ENCODE peak calls at places on chromosome 12, in seven cellular contexts. Z is Peyer's patch, I is transverse colon, W is pancreas, R is cardiac muscle cell, J is PC-3, A is A673. Y is an unnamed sample. For H3K4me1, the result is how much of the 10 kb centered on the place peaks cover.

GRCh38 chr12:9649532-9649940 is 20.0 kb upstream of the CLEC2D start:
- DNase-seq in I (no peak), Z (peak), J (no peak), A (no peak), R (no peak), W (no peak), Y (no peak)

GRCh38 chr12:113103756-113104450 is 31.7 kb downstream of the RASAL1 start:
- DNase-seq in A (no peak), I (peak), W (no peak), J (peak), Z (peak), R (no peak), Y (no peak)

GRCh38 chr12:50283924-50284236 is 560 bp upstream of the LIMA1 start:
- DNase-seq in A (no peak), R (peak), W (no peak), Z (no peak), I (no peak), J (no peak), Y (no peak)

GRCh38 chr12:24821691-24822090 is 127.2 kb downstream of the BCAT1 start:
- DNase-seq in W (no peak), J (no peak), Z (no peak), A (no peak), R (peak), I (no peak), Y (no peak)

GRCh38 chr12:10082057-10082874 is 16.5 kb downstream of the CLEC1A start:
- DNase-seq in Z (no peak), A (no peak), J (no peak), R (no peak), I (no peak), W (no peak), Y (no peak)

GRCh38 chr12:117041798-117042170 is 57.4 kb downstream of the TESC start:
- DNase-seq in J (no peak), Z (no peak), A (no peak), I (no peak), R (no peak), W (no peak), Y (no peak)

GRCh38 chr12:80778005-80778541 is 61.4 kb downstream of the MYF5 start:
- DNase-seq in A (peak), R (peak), J (peak), I (peak), W (peak), Z (peak), Y (peak)

GRCh38 chr12:132152921-132153321 is 8.7 kb downstream of the NOC4L start:
- DNase-seq in R (no peak), J (no peak), I (peak), Z (no peak), A (no peak), W (no peak), Y (no peak)

GRCh38 chr12:106994579-106995220 is 7.8 kb upstream of the MTERF2 start:
- DNase-seq in A (no peak), I (no peak), W (no peak), Z (no peak), J (no peak), R (peak), Y (no peak)

GRCh38 chr12:28024231-28024995 is 51.9 kb upstream of the PTHLH start:
- DNase-seq in R (peak), I (no peak), A (no peak), Z (no peak), W (no peak), J (peak), Y (no peak)

GRCh38 chr12:25957898-25958253 is 606 bp upstream of the RASSF8 start:
- DNase-seq in I (no peak), A (peak), J (peak), R (peak), Z (no peak), W (no peak), Y (peak)

GRCh38 chr12:87820524-87821194 is 208.5 kb downstream of the C12orf50 start:
- DNase-seq in J (peak), A (no peak), W (no peak), I (no peak), R (peak), Z (no peak), Y (no peak)

GRCh38 chr12:51460519-51460918 is 35.9 kb downstream of the SLC4A8 start:
- DNase-seq in W (no peak), I (no peak), J (peak), A (no peak), Z (no peak), R (no peak), Y (no peak)

GRCh38 chr12:50127546-50127945 is 15.5 kb downstream of the COX14 start:
- DNase-seq in W (no peak), A (no peak), R (no peak), J (no peak), I (no peak), Z (no peak), Y (no peak)

GRCh38 chr12:80186727-80187217 is 87.4 kb downstream of the OTOGL start:
- DNase-seq in A (peak), W (peak), I (peak), R (peak), J (peak), Z (no peak), Y (peak)

GRCh38 chr12:65637774-65638173 is 186.5 kb upstream of the HMGA2 start:
- DNase-seq in A (peak), R (no peak), Z (no peak), W (no peak), I (no peak), J (peak), Y (no peak)

GRCh38 chr12:106445981-106446380 is 88.4 kb downstream of the POLR3B start:
- DNase-seq in W (no peak), Z (no peak), J (no peak), R (no peak), I (no peak), A (no peak), Y (no peak)

GRCh38 chr12:51127050-51127729 is 43.8 kb upstream of the CSRNP2 start:
- DNase-seq in A (no peak), J (no peak), I (no peak), W (no peak), R (peak), Z (no peak), Y (no peak)

GRCh38 chr12:93146278-93146939 is 217.3 kb upstream of the EEA1 start:
- DNase-seq in W (no peak), I (no peak), A (no peak), R (peak), J (peak), Z (no peak), Y (no peak)

GRCh38 chr12:76455582-76456345 is 103.8 kb downstream of the OSBPL8 start:
- DNase-seq in I (no peak), Z (no peak), W (no peak), A (peak), R (peak), J (peak), Y (no peak)

GRCh38 chr12:119780786-119781434 is 96.2 kb downstream of the CIT start:
- DNase-seq in Z (no peak), I (peak), R (peak), W (peak), J (peak), A (peak), Y (no peak)

GRCh38 chr12:131847456-131847855 is 19.3 kb downstream of the MMP17 start:
- DNase-seq in J (no peak), A (no peak), I (no peak), R (no peak), W (no peak), Z (no peak), Y (no peak)

GRCh38 chr12:107328442-107329133 is 235.2 kb upstream of the CRY1 start:
- DNase-seq in I (no peak), Z (no peak), A (peak), J (peak), W (no peak), R (peak), Y (no peak)

GRCh38 chr12:111426341-111427185 is 20.8 kb downstream of the SH2B3 start:
- DNase-seq in W (no peak), I (peak), Z (no peak), J (peak), R (no peak), A (no peak), Y (no peak)

GRCh38 chr12:1203735-1204019 is 212.7 kb downstream of the ERC1 start:
- DNase-seq in Z (no peak), W (no peak), A (no peak), R (no peak), I (no peak), J (no peak), Y (no peak)

GRCh38 chr12:87952223-87952622 is 77.0 kb downstream of the C12orf50 start:
- DNase-seq in J (no peak), Z (no peak), A (no peak), R (no peak), I (no peak), W (no peak), Y (no peak)

GRCh38 chr12:19095869-19096480 is 33.6 kb upstream of the PLEKHA5 start:
- DNase-seq in R (peak), I (no peak), J (peak), W (no peak), Z (no peak), A (no peak), Y (no peak)

GRCh38 chr12:52132754-52133161 is 53.3 kb downstream of the SMIM41 start:
- DNase-seq in Z (no peak), A (no peak), W (peak), I (no peak), R (no peak), J (no peak), Y (no peak)

GRCh38 chr12:46219892-46220655 is 48.8 kb downstream of the SLC38A1 start:
- DNase-seq in Z (peak), A (peak), R (peak), W (no peak), I (peak), J (peak), Y (no peak)

GRCh38 chr12:47905313-47905730 is 528 bp upstream of the VDR start:
- DNase-seq in I (peak), A (no peak), Z (peak), R (no peak), W (peak), J (peak), Y (no peak)
- TF ChIP-seq CTCF in I (peak), A (peak), Z (peak), R (peak), W (no peak), J (peak), Y (no peak)

DNA sequence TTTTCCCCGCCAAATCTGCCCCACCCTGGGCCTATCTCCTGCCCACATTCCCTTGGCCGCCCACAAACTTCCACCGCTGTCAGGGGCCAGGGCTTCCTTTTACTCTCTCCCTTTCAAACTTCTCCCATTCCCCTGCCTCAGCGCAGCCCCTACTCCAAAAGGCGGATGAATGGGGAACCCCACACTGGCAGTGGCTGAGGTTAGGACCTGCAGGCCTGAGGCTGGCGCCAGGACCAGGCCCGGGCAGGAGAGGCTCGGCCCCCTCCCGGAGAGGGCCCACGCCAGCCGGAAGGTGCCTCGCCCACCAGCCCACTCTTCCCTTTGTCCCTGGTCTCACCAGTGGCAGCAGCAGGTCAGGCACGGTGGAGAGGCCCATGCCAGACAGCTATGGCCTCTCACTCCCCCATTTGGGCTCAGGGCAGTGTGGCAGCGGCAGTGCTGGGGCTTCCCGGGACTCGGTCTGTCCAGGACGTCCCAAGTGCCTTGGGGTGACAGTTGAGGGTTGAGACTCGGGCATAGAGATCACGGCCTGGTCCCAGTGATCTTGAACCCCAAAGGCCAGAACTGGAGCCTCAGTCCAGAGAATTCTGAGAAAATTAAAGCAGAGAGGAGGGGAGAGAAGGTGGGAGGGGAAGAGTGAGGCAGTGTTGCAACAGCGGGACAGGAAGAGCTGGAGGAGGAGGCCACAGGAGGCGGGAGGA is at the start of gene TNFRSF1A:
- DNase-seq in J (peak), A (peak), W (peak), Z (peak), I (peak), R (peak), Y (peak)
- H3K4me1 ChIP-seq in J (half or more), A (under half), W (half or more), Z (under half), I (half or more), R (under half), Y (under half)

DNA sequence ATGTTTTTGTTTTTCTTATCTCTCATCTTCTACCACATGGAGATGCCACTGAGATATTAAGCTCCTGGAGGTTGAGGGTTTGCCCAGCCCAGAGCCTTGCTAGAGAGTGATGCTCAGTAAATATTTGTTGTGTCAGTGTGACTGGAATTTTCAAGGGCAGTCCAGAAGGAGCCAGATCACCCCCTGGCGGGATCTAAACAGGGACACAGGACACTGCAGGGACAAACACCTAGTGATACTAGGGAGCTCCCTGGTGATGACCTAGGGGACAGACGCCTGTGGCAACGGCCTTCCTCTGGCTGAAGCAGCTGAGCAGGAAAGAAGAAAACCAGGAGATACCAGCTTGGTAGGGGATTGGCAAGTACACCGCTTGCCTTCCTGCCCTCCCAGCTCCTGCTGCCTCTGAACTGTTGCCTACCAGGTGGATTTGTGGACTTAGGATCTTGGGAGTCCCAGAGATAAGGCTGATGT is 714.4 kb upstream of the TBX3 start:
- DNase-seq in R (no peak), Z (no peak), W (no peak), I (peak), J (peak), A (no peak), Y (no peak)
- TF ChIP-seq CTCF in R (no peak), Z (peak), W (no peak), I (peak), J (peak), A (no peak), Y (no peak)

GRCh38 chr12:66663605-66664004 is 15.3 kb downstream of the GRIP1 start:
- DNase-seq in J (no peak), W (no peak), I (no peak), A (no peak), Z (no peak), R (no peak), Y (no peak)

GRCh38 chr12:66664076-66664475 is 14.8 kb downstream of the GRIP1 start:
- DNase-seq in Z (no peak), I (no peak), R (no peak), W (no peak), J (peak), A (no peak), Y (no peak)

GRCh38 chr12:66661357-66661756 is 17.5 kb downstream of the GRIP1 start:
- DNase-seq in R (no peak), I (no peak), A (no peak), Z (no peak), W (no peak), J (no peak), Y (no peak)

GRCh38 chr12:66662179-66662578 is 16.7 kb downstream of the GRIP1 start:
- DNase-seq in A (no peak), R (no peak), I (no peak), W (no peak), J (peak), Z (no peak), Y (no peak)

GRCh38 chr12:66662729-66663128 is 16.1 kb downstream of the GRIP1 start:
- DNase-seq in I (no peak), R (peak), Z (no peak), W (no peak), J (peak), A (no peak), Y (no peak)
- H3K4me1 ChIP-seq in I (under half), R (under half), Z (under half), W (under half), J (half or more), A (under half), Y (under half)

GRCh38 chr12:45214739-45215418 is 1.0 kb upstream of the ANO6 start:
- DNase-seq in J (no peak), I (no peak), A (peak), R (peak), W (peak), Z (no peak), Y (no peak)

GRCh38 chr12:45216297-45216982 is 545 bp downstream of the ANO6 start:
- DNase-seq in I (peak), Z (peak), R (peak), J (peak), A (peak), W (peak), Y (peak)

GRCh38 chr12:45214071-45214470 is 1.8 kb upstream of the ANO6 start:
- DNase-seq in J (no peak), W (no peak), Z (no peak), I (no peak), A (no peak), R (no peak), Y (no peak)

GRCh38 chr12:45216983-45217485 is 1.1 kb downstream of the ANO6 start:
- DNase-seq in R (no peak), Z (no peak), J (peak), I (no peak), W (no peak), A (no peak), Y (no peak)

DNA sequence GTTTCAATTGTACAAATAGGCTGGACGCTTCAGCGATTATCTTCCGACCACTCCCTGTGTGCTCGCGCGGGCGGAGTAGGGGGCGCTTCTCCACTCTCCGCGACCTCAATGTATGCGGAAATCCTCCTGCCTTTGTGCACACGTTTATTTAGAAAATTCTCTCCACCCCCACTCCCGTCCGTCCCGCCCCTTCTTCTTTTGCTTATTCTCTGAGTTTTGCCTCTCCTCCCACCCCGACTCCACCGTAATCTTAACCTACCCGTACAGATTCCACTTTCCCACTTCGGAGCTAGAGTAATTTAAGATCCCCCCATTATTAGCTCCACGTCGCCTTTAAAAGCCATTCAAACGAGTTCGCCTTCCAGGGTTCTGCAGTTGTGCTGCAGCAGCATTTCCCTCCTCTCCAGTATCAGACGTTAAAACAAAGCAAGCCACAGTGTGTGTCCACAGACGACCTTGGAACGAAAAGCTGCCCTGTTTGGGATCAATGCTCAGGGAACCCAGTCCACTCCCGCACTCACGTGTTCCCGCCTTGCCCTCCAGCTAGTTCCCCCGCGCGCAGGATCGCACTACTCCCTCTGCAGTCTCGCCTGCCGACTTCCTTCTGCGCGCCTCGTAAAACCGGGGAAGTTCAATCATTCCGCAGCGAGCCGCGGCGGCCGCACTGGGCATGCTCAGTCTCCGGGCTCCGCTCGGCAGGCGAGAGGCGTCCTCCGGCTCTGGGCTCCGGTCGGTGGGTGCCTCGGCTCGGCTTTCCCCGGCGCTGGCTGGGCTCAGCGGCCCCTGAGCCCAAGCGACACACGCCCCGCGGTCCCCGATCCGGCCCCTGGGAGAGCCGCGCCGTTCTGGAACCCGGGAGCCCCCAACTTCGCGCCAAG is at the start of gene ANO6:
- DNase-seq in Z (peak), R (peak), I (peak), W (peak), A (peak), J (peak), Y (peak)
- TF ChIP-seq CTCF in Z (no peak), R (peak), I (no peak), W (no peak), A (peak), J (peak), Y (no peak)

GRCh38 chr12:122382919-122383350 is 39.5 kb downstream of the CLIP1 start:
- DNase-seq in Z (no peak), I (no peak), J (no peak), A (no peak), R (no peak), W (no peak), Y (no peak)
- H3K4me1 ChIP-seq in Z (under half), I (under half), J (under half), A (under half), R (under half), W (under half), Y (under half)

Y was measured in right atrium auricular region.